ENCODE peak calls at places on chromosome 14, in four cellular contexts. P is fibroblast of lung, E is heart right ventricle, F is RWPE1. U is an unnamed sample.

GRCh38 chr14:100303179-100303578 is 3.1 kb downstream of the SLC25A29 start:
- DNase-seq in P (no peak), E (no peak), F (no peak), U (no peak)

GRCh38 chr14:91149462-91149861 is 35.6 kb downstream of the DGLUCY start:
- DNase-seq in F (peak), P (peak), E (no peak), U (peak)

GRCh38 chr14:71985538-71986234 is 53.5 kb downstream of the RGS6 start:
- DNase-seq in E (no peak), F (no peak), P (peak), U (no peak)

GRCh38 chr14:50607181-50607580 is 47.2 kb downstream of the ATL1 start:
- DNase-seq in P (peak), F (no peak), E (no peak), U (no peak)

GRCh38 chr14:85441909-85442643 is 87.9 kb upstream of the FLRT2 start:
- DNase-seq in P (no peak), F (no peak), E (no peak), U (no peak)

GRCh38 chr14:29926701-29927595 is 699 bp downstream of the PRKD1 start:
- DNase-seq in F (peak), P (peak), E (peak), U (no peak)

GRCh38 chr14:21524575-21525518 is 1.3 kb downstream of the SALL2 start:
- DNase-seq in E (no peak), F (no peak), P (no peak), U (no peak)

GRCh38 chr14:79703209-79703608 is 508.1 kb downstream of the DIO2 start:
- DNase-seq in E (no peak), F (no peak), P (no peak), U (no peak)

GRCh38 chr14:27727371-27727770 is 1039.2 kb upstream of the FOXG1 start:
- DNase-seq in F (no peak), P (no peak), E (no peak), U (no peak)

GRCh38 chr14:88384653-88385205 is 728 bp upstream of the SPATA7 start:
- DNase-seq in F (no peak), P (no peak), E (no peak), U (no peak)
- H3K27ac ChIP-seq in F (no peak), P (peak), E (peak), U (no peak)

GRCh38 chr14:65486856-65487255 is 74.3 kb downstream of the FUT8 start:
- DNase-seq in F (no peak), E (no peak), P (peak), U (no peak)
- TF ChIP-seq CTCF in F (no peak), E (no peak), P (no peak), U (no peak)

GRCh38 chr14:92677087-92677668 is 71.2 kb downstream of the LGMN start:
- DNase-seq in E (no peak), F (no peak), P (no peak), U (no peak)
- H3K27ac ChIP-seq in E (no peak), F (no peak), P (no peak), U (no peak)

GRCh38 chr14:34088918-34089317 is 138.0 kb upstream of the EGLN3 start:
- DNase-seq in E (no peak), F (no peak), P (no peak), U (no peak)

GRCh38 chr14:34094384-34094783 is 143.5 kb upstream of the EGLN3 start:
- DNase-seq in F (no peak), P (no peak), E (no peak), U (no peak)

GRCh38 chr14:34098045-34098984 is 147.4 kb upstream of the EGLN3 start:
- DNase-seq in P (peak), F (peak), E (no peak), U (no peak)

GRCh38 chr14:34090451-34090850 is 139.6 kb upstream of the EGLN3 start:
- DNase-seq in P (no peak), F (no peak), E (no peak), U (no peak)

DNA sequence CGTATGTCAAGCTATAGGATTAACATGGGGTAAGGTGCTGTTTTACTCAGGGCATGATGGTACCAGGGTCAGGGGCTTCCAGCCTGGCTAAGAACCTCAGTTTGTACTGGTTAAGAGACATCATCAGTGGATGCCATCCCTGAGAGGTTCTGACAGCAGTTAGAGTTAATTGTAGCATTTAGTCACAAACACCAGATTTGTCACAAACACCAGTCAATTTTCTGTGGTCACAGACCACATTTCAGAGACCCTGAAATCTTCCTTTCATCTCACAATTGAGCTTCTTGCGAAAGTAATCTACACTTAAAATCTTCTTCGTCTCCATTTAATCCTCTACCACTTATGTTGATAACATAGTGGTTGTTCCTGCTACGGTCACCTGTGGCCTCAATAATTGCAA is 143.0 kb upstream of the EGLN3 start:
- DNase-seq in P (no peak), E (no peak), F (no peak), U (no peak)
- TF ChIP-seq CTCF in P (no peak), E (no peak), F (no peak), U (no peak)

GRCh38 chr14:31580234-31580633 is 19.0 kb downstream of the NUBPL start:
- DNase-seq in E (no peak), F (no peak), P (no peak), U (no peak)

GRCh38 chr14:31578266-31578665 is 17.1 kb downstream of the NUBPL start:
- DNase-seq in E (no peak), P (no peak), F (no peak), U (no peak)

GRCh38 chr14:31582286-31582691 is 21.1 kb downstream of the NUBPL start:
- DNase-seq in E (no peak), P (peak), F (no peak), U (peak)

GRCh38 chr14:31576949-31577348 is 15.7 kb downstream of the NUBPL start:
- DNase-seq in F (no peak), E (no peak), P (no peak), U (no peak)

DNA sequence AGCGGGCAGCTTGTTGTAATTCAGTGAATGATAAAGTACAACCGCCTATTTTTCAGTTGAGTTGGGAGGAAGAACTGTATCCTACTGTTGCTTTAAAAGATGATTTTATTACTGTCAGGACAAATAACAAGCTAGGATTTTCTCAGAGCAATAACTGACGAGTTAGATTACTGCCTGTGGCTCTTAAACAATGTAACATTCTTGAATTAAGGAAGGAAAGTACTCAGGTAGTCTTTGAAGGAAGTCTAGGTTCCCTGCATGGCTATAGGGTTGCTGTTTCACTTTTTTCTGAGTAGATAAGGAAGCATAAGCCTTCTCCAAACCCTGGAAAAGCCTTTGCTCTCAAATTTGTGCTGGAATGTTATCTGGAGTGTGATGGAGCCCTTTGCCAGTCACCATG is 17.6 kb downstream of the NUBPL start:
- DNase-seq in E (no peak), P (no peak), F (no peak), U (no peak)
- H3K27ac ChIP-seq in E (peak), P (no peak), F (no peak), U (no peak)

DNA sequence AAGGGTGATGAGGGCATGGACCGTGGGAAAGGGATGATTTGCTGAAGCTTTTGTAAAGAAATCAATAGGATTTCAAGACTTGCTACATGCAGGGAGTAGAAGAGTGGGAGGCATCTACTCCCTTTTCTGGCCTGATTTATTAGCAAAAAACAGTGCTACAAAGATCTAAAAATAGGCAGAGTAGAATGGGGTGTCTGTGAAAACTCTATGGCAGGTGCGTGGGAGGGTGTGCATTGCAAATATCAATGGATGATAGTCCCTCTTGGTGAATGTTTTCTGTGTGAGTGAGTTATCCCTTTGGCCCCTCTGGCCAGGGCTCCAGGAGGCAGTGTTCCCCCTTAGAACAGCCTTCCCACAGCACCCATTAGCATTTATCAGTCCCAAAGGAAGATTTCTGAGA is 139.0 kb downstream of the SMOC1 start:
- DNase-seq in P (no peak), E (no peak), F (no peak), U (no peak)
- TF ChIP-seq CTCF in P (no peak), E (no peak), F (no peak), U (no peak)

GRCh38 chr14:92316116-92316515 is 6.8 kb upstream of the SLC24A4 start:
- DNase-seq in P (no peak), F (no peak), E (no peak), U (no peak)
- H3K27ac ChIP-seq in P (no peak), F (no peak), E (no peak), U (no peak)

GRCh38 chr14:81105378-81105777 is 115.4 kb downstream of the GTF2A1 start:
- DNase-seq in P (no peak), F (no peak), E (no peak), U (no peak)

GRCh38 chr14:81102217-81102616 is 118.5 kb downstream of the GTF2A1 start:
- DNase-seq in F (no peak), P (no peak), E (no peak), U (no peak)

DNA sequence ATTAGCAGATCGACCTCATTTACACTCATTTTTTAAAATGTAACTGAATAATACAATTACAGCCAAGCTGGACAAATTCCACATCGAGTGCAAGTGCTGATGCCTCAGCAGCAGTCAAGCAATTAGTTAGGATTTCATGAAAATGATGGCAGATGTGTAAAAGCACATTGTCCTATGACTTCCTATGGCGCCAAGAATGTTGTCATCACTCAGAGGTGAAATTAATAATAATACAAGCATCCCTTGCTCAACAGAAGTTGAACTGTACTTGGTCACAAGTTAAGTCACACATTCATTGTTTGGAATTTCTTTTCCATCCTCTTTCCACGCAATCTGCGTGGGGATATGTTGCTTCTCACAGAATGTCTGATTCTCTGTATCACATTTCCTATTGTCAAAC is 117.3 kb downstream of the GTF2A1 start:
- DNase-seq in F (no peak), P (no peak), E (no peak), U (no peak)
- TF ChIP-seq CTCF in F (no peak), P (no peak), E (no peak), U (no peak)

DNA sequence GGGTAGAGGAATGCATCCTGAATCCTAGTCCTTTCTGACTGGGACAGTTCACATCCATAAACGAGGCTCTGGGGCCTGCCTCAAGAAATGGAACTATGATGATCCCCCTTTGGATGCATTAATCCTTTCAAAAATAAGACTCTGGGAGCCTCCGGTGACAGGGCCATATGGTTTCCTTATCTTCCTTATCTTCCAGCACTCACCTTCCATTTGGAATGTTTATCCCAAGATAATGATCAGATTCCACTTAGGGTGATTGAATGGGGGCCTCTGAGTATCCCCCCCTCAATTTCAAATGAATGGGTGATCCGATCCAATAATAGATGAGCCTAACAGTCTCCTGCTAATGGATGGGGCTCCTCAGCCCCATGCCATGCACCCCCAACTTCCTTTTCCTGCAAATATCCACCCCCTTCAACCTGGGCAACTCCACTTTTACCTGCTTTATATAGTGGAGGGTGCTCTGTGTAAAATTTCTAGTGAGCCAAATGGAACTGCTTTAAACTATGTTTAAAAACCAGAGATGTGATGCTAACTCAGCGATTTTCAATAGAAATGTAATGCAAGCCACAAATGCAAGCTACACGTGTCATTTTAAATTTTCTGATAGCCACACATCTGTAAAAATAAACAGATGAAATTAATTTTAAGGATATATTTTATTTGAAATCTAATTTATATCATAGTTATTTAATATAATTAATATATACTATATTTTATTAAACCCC is 157.8 kb downstream of the ZFP36L1 start:
- DNase-seq in P (no peak), E (no peak), F (no peak), U (no peak)
- H3K27ac ChIP-seq in P (no peak), E (no peak), F (no peak), U (no peak)

U was measured in AG04450.